ENCODE peak calls at places on chromosomes 11 and 22, in seven cellular contexts. X is endothelial cell of umbilical vein, B is PC-3, W is mammary epithelial cell, K is OCI-LY7, P is fibroblast of lung, F is K562. V is an unnamed sample. For H4K20me1, the result is how much of the 10 kb centered on the place peaks cover.

GRCh38 chr22:40247976-40248375 is 70.3 kb downstream of the TNRC6B start:
- DNase-seq in X (no peak), B (no peak), W (no peak), K (no peak), P (no peak), F (no peak), V (no peak)

GRCh38 chr11:111086058-111086457 is 159.5 kb upstream of the POU2AF2 start:
- DNase-seq in X (no peak), B (no peak), W (no peak), K (no peak), P (no peak), F (no peak), V (peak)

GRCh38 chr11:102312656-102313055 is 4.6 kb upstream of the BIRC3 start:
- DNase-seq in X (peak), B (peak), W (no peak), K (no peak), P (peak), F (no peak), V (no peak)

GRCh38 chr11:67117667-67118058 is 1.4 kb upstream of the KDM2A start:
- DNase-seq in X (peak), B (no peak), W (no peak), K (no peak), P (no peak), F (no peak), V (peak)

GRCh38 chr22:22746963-22747933 is 102.8 kb downstream of the GGTLC2 start:
- DNase-seq in X (no peak), B (no peak), W (no peak), K (peak), P (no peak), F (no peak), V (no peak)

GRCh38 chr22:19622061-19622441 is 92.3 kb upstream of the SEPTIN5 start:
- DNase-seq in X (no peak), B (no peak), W (no peak), K (peak), P (no peak), F (no peak), V (no peak)

GRCh38 chr22:32932176-32932575 is 126.0 kb downstream of the SYN3 start:
- DNase-seq in X (no peak), B (no peak), W (peak), K (no peak), P (peak), F (no peak), V (no peak)

GRCh38 chr11:35539781-35540281 is 14.4 kb upstream of the PAMR1 start:
- DNase-seq in X (no peak), B (peak), W (peak), K (no peak), P (peak), F (no peak), V (no peak)

GRCh38 chr11:122756417-122756816 is 81.9 kb upstream of the CRTAM start:
- DNase-seq in X (no peak), B (no peak), W (no peak), K (peak), P (no peak), F (no peak), V (no peak)

GRCh38 chr11:11074686-11075370 is 217.0 kb upstream of the ZBED5 start:
- DNase-seq in X (no peak), B (no peak), W (no peak), K (no peak), P (no peak), F (no peak), V (no peak)

GRCh38 chr22:32067613-32068012 is 24.6 kb downstream of the SLC5A1 start:
- DNase-seq in X (no peak), B (no peak), W (no peak), K (no peak), P (no peak), F (no peak), V (no peak)

GRCh38 chr11:41245704-41246398 is 213.6 kb downstream of the LRRC4C start:
- DNase-seq in X (no peak), B (peak), W (no peak), K (no peak), P (no peak), F (no peak), V (peak)

GRCh38 chr11:47248664-47249377 is at the start of gene ACP2:
- DNase-seq in X (peak), B (peak), W (peak), K (peak), P (peak), F (peak), V (peak)

GRCh38 chr22:41284465-41284864 is 1.5 kb downstream of the RANGAP1 start:
- DNase-seq in X (no peak), B (no peak), W (peak), K (no peak), P (no peak), F (no peak), V (no peak)

GRCh38 chr11:134359646-134360045 is 27.9 kb downstream of the GLB1L2 start:
- DNase-seq in X (no peak), B (no peak), W (no peak), K (no peak), P (no peak), F (no peak), V (no peak)

GRCh38 chr11:10599388-10600175 is 31.1 kb upstream of the LYVE1 start:
- DNase-seq in X (no peak), B (no peak), W (no peak), K (no peak), P (no peak), F (no peak), V (no peak)

GRCh38 chr11:94132823-94133408 is 4.3 kb downstream of the PANX1 start:
- DNase-seq in X (no peak), B (no peak), W (no peak), K (no peak), P (no peak), F (no peak), V (no peak)
- H4K20me1 ChIP-seq in X (under half), B (half or more), W (under half), K (under half), P (under half), F (under half), V (half or more)

GRCh38 chr11:17294033-17294432 is 17.5 kb downstream of the NUCB2 start:
- DNase-seq in X (no peak), B (no peak), W (no peak), K (no peak), P (no peak), F (no peak), V (no peak)

GRCh38 chr11:17296852-17297559 is 20.5 kb downstream of the NUCB2 start:
- DNase-seq in X (no peak), B (no peak), W (no peak), K (no peak), P (no peak), F (no peak), V (no peak)

GRCh38 chr11:17293308-17293707 is 16.8 kb downstream of the NUCB2 start:
- DNase-seq in X (no peak), B (no peak), W (no peak), K (no peak), P (peak), F (no peak), V (no peak)

GRCh38 chr11:17287058-17287457 is 10.5 kb downstream of the NUCB2 start:
- DNase-seq in X (no peak), B (no peak), W (no peak), K (no peak), P (no peak), F (no peak), V (no peak)

DNA sequence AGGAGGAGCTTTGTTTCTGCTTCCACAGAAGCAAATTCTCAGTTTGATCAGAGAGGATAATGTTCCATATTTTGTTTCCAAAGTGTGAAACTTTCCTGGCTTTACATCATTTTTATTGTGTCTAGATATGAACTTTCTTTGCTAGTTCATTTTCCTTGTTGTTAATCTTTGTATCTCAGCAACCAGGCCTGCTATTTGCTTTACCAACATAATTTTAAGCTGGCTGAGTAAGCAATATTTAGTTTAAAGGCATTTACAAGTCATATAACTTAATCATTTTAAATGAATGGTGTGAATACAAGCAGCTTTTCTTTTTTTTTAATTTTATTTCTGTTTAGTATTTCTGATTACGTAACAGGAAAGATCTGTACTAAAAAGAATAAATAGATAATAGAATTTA is 15.2 kb downstream of the NUCB2 start:
- DNase-seq in X (no peak), B (no peak), W (no peak), K (no peak), P (no peak), F (no peak), V (no peak)
- H3K4me3 ChIP-seq in X (no peak), B (no peak), W (no peak), K (no peak), P (no peak), F (no peak), V (no peak)

GRCh38 chr22:24954856-24955255 is 2.3 kb downstream of the KIAA1671 start:
- DNase-seq in X (no peak), B (no peak), W (no peak), K (no peak), P (no peak), F (no peak), V (no peak)

GRCh38 chr22:24953294-24954113 is 988 bp downstream of the KIAA1671 start:
- DNase-seq in X (peak), B (no peak), W (no peak), K (no peak), P (no peak), F (no peak), V (peak)

GRCh38 chr22:24952837-24953293 is 349 bp downstream of the KIAA1671 start:
- DNase-seq in X (peak), B (peak), W (peak), K (no peak), P (peak), F (no peak), V (peak)

GRCh38 chr22:24951942-24952836 is at the start of gene KIAA1671:
- DNase-seq in X (peak), B (peak), W (peak), K (no peak), P (peak), F (peak), V (peak)

DNA sequence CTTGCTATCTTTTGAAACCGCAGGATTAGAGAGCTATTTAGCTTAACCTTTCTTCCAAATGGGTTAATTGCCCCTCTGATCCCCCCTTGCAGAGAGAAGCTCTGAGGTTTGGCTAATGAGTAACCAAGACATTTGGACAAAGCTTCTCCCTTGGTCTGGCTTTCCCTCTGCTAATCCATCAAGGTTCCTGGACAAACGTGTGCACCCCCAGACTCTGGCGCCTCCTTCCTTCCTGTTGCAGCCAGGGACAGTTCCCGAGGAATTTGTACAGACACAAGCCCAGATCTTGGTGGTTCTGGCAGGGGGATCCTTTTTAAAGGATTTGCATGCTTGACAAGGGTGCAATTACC is 1.6 kb downstream of the KIAA1671 start:
- DNase-seq in X (peak), B (no peak), W (no peak), K (no peak), P (no peak), F (no peak), V (peak)
- TF ChIP-seq CTCF in X (no peak), B (peak), W (no peak), K (no peak), P (no peak), F (no peak), V (no peak)

DNA sequence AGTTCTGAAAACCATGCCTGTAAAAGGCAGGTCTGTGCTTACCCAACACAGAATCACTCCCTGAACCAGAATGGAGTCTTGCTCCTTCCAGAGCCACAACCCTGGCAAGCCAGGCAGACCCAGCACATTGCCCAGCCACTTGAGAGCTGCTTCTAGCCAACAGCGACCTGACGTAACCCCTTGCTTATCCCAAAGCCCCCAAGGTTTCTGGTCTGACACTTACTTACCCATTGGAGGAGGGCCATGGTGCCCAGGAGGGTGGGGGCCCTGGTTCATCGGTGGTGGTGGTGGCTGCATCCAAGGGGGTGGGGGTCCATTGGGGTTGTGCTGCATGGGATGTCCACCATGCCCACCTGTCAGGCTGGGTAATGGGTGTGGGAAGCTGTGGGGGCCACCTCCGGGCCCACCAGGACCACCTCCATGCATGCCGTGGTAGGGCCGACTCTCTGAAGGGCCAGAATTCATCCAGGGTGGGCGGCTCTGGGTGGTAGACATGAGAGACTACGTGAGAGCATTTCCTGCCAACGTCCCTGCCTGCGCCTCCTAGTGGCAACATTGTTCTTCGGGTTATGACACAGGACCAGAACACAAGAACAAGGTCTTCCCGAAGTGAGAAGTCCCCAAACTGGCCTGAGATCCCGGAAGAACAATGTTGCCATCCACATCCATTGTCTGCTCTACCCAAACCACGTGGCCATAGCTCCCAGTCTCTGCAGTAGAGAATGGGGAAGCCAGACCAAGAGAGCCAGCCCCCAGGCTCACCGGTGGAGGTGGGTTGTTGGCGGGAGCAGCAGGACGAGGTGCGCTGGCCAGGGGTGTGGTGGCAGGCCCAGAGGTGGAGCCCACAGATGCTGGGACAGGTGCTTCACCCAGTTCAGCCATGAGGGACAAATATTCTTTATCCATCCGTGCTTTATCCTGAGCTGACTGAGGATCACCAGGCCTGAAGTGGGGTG is 7.8 kb upstream of the PYGM start:
- DNase-seq in X (peak), B (peak), W (no peak), K (peak), P (peak), F (peak), V (peak)
- H4K20me1 ChIP-seq in X (under half), B (half or more), W (under half), K (half or more), P (under half), F (half or more), V (half or more)

DNA sequence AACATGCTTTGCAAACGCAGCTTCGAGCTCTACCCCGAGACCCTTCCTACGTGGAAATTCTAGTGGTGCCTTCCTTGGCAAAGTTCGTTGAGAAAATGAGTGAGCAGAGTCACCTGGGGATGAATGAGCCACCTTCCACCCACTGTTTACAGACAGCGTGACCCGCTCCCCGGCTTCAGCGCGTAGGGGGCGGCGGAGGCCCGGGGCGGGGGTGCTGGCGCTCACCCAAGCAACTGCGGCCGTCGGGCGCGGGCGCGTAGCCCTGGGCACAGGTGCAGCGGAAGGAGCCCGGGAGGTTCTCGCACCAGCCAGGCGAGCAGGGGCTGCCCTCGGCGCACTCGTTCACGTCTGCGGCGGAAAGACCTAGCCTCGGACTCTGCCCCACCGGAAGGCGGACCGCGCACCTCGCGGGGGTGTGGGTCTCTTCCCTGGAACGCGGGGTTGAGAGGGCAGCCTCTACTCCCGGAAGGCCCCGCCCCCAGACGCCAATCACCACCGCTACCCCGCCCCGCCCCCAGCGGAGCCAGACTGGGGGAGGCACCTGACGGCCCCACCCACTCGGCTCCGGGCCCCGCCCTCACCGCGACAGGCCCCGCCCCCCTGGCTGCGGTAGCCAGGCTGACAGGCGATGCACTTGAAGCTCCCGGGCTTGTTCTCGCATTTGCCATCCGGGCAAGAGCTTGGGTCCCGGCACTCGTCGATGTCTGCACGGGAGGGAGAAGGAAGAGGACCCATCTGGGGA is 11.8 kb downstream of the LTBP3 start:
- DNase-seq in X (peak), B (peak), W (peak), K (peak), P (no peak), F (peak), V (peak)
- H3K4me3 ChIP-seq in X (no peak), B (peak), W (peak), K (peak), P (no peak), F (peak), V (peak)

GRCh38 chr11:76493040-76493439 is 48.2 kb downstream of the EMSY start:
- DNase-seq in X (no peak), B (no peak), W (no peak), K (no peak), P (no peak), F (no peak), V (no peak)

GRCh38 chr11:76495017-76495416 is 50.2 kb downstream of the EMSY start:
- DNase-seq in X (no peak), B (no peak), W (no peak), K (no peak), P (no peak), F (no peak), V (no peak)

GRCh38 chr11:76493626-76494539 is 49.1 kb downstream of the EMSY start:
- DNase-seq in X (no peak), B (no peak), W (no peak), K (no peak), P (no peak), F (no peak), V (no peak)

GRCh38 chr11:76496174-76496573 is 51.4 kb downstream of the EMSY start:
- DNase-seq in X (no peak), B (no peak), W (no peak), K (no peak), P (no peak), F (no peak), V (no peak)

GRCh38 chr11:76491644-76492043 is 46.8 kb downstream of the EMSY start:
- DNase-seq in X (no peak), B (peak), W (no peak), K (no peak), P (no peak), F (no peak), V (no peak)
- TF ChIP-seq CTCF in X (no peak), B (peak), W (no peak), K (no peak), P (peak), F (no peak), V (no peak)